ENCODE peak calls at places on chromosomes 6 and 20, in six cellular contexts. E, J, L, K, V and B are unnamed samples.

GRCh38 chr6:3159805-3160781 is 2.7 kb upstream of the TUBB2A start:
- DNase-seq in E (peak), J (no peak), L (peak), K (no peak), V (no peak), B (no peak)

GRCh38 chr6:48973486-48973885 is 489.6 kb downstream of the MMUT start:
- DNase-seq in E (no peak), J (no peak), L (no peak), K (no peak), V (no peak), B (no peak)

GRCh38 chr6:35008858-35009257 is 119.8 kb downstream of the ANKS1A start:
- DNase-seq in E (no peak), J (no peak), L (no peak), K (no peak), V (no peak), B (no peak)

GRCh38 chr6:37276916-37277509 is 19.1 kb upstream of the TMEM217 start:
- DNase-seq in E (no peak), J (no peak), L (no peak), K (no peak), V (no peak), B (no peak)

GRCh38 chr6:108836061-108836460 is 12.2 kb upstream of the ARMC2 start:
- DNase-seq in E (no peak), J (no peak), L (no peak), K (no peak), V (no peak), B (no peak)

GRCh38 chr6:106751501-106752252 is 122.3 kb downstream of the QRSL1 start:
- DNase-seq in E (peak), J (no peak), L (no peak), K (no peak), V (no peak), B (no peak)

GRCh38 chr6:53469163-53469562 is 75.7 kb downstream of the GCLC start:
- DNase-seq in E (no peak), J (no peak), L (no peak), K (no peak), V (no peak), B (no peak)

GRCh38 chr6:36419295-36419694 is 23.4 kb downstream of the PXT1 start:
- DNase-seq in E (no peak), J (no peak), L (no peak), K (no peak), V (no peak), B (no peak)

GRCh38 chr20:8271727-8272126 is 139.7 kb downstream of the PLCB1 start:
- DNase-seq in E (no peak), J (no peak), L (no peak), K (no peak), V (no peak), B (no peak)

GRCh38 chr20:8043687-8044278 is 24.2 kb upstream of the TMX4 start:
- DNase-seq in E (no peak), J (no peak), L (peak), K (peak), V (no peak), B (no peak)

GRCh38 chr6:37819802-37820712 is 530 bp downstream of the ZFAND3 start:
- DNase-seq in E (peak), J (peak), L (peak), K (no peak), V (no peak), B (no peak)

GRCh38 chr6:81450180-81450579 is 302.3 kb downstream of the TENT5A start:
- DNase-seq in E (no peak), J (no peak), L (no peak), K (no peak), V (no peak), B (no peak)

GRCh38 chr6:147133669-147134068 is 70.5 kb upstream of the STXBP5 start:
- DNase-seq in E (no peak), J (no peak), L (no peak), K (no peak), V (no peak), B (no peak)

DNA sequence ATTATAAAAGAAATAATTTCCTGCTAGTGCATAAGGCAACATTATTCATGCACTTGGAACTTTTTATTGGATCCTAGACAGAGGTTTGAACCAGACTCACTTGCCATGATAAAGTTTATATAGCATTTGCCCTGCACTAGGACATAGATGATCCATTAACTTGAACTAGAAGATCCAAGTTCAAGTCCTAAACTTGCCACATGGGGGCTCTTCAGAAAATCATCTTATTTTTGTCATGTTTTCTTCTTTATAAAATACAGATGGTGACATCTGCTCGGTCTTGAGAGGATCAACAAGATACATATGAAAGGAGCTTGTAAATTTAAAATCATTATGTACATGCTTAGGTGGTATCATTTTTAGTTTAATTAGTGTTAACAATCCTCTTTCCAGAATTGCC is 94.5 kb downstream of the SIM1 start:
- DNase-seq in E (no peak), J (no peak), L (peak), K (no peak), V (no peak), B (no peak)
- TF ChIP-seq CTCF in E (no peak), J (no peak), L (peak), K (no peak), V (no peak), B (peak)

DNA sequence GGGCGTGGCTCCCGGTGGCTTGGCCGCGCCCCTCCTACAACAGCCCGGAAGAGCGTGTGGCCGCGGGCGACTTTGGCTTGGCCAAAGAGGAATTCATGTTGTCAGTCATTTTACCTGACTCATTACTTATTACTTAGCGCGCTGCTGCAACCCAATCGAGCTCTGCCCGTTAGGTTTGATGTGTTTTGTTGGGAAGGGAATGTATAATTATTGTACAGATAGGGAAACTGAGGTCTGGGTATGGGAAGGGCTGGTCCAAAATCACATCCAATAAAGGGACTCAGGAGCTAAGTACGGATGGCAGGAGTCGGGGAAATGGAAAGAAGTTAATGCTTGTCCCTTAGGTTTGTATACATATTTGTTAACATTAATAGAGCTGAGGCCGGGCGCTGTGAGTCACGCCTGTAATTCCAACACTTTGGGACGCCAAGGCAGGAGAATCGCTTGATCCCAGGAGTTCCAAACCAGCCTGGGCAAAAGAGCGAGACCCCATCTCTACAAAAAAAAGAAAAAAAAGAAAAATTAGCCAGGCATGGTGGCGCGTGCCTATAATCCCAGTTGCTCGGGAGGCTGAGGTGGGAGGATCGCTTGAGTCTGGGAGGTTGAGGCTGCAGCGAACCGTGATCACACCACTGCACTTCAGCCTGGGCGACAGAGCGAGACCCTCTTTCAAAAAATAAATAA is 639 bp upstream of the ZNF335 start:
- DNase-seq in E (no peak), J (peak), L (no peak), K (no peak), V (no peak), B (peak)
- TF ChIP-seq CTCF in E (no peak), J (no peak), L (no peak), K (no peak), V (no peak), B (no peak)

GRCh38 chr6:20722442-20722841 is 188.2 kb downstream of the CDKAL1 start:
- DNase-seq in E (no peak), J (no peak), L (no peak), K (no peak), V (no peak), B (no peak)

GRCh38 chr6:20716865-20717264 is 182.6 kb downstream of the CDKAL1 start:
- DNase-seq in E (no peak), J (no peak), L (no peak), K (no peak), V (no peak), B (no peak)

GRCh38 chr6:20719980-20720379 is 185.7 kb downstream of the CDKAL1 start:
- DNase-seq in E (no peak), J (no peak), L (no peak), K (no peak), V (no peak), B (no peak)

GRCh38 chr6:20717743-20718142 is 183.5 kb downstream of the CDKAL1 start:
- DNase-seq in E (no peak), J (no peak), L (no peak), K (no peak), V (no peak), B (no peak)

DNA sequence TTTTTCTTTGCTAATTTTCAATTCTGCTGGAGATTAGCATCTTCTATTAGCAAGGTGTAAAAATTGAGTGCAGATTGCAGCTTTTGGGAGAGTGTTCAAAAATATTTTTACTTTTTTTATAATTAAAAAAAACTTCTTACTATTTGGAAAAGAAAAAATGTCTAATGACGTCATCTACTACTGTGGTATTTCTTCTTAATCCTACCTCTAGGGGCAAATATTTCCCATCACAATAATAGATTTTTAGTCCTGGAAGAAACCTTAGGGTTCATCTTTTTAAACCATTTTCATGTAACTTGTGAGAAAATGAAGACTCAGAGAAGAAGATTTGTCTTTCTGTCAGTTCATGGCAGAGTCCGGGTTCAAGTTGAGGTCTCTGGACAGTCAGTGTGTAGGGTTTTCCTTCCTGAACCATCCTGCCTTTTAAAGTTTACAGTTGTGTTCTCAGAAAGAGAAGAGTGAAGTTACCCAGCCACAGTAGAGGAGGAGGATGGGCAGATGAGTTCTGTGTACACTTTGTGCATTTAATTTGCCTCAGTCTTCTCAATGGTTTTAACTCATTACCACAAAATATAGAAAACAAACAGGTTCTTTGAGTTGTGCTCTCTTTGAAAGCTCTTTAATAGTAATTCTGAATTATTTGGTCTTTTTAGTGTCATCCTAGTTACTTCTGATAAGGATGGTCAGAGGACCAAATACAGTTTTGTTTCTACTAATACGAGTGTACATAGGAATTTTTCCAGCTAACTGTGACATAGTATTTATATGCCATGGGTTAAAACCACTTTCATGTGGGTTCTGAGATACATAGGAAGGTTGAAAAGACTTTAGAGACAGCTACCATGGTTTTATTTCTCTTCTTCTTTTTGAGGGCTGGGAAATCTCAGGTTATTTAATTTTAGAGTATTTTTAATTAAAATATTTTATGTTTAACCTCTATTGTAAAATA is 184.7 kb downstream of the CDKAL1 start:
- DNase-seq in E (no peak), J (no peak), L (no peak), K (no peak), V (no peak), B (no peak)
- TF ChIP-seq CTCF in E (no peak), J (no peak), L (no peak), K (no peak), V (no peak), B (peak)

GRCh38 chr20:12358006-12358654 is 440.4 kb downstream of the BTBD3 start:
- DNase-seq in E (no peak), J (no peak), L (no peak), K (no peak), V (no peak), B (no peak)
- TF ChIP-seq CTCF in E (no peak), J (peak), L (peak), K (peak), V (no peak), B (peak)